ENCODE peak calls at places on chromosomes 16 and 17, in seven cellular contexts. U is pulmonary artery endothelial cell, W is GM23248, R is fibroblast of the conjunctiva, S is NCI-H2081, Z is T follicular helper cell, D is T-cell. I is an unnamed sample.
A peak's percentile ranks its signal among the peaks of the same experiment; 100 is the strongest.

GRCh38 chr17:4870850-4871249 is 28.5 kb upstream of the C17orf107 start:
- DNase-seq in U (no peak), W (no peak), R (no peak), S (no peak), Z (no peak), D (no peak), I (no peak)

GRCh38 chr17:65750678-65751077 is 189.2 kb upstream of the AXIN2 start:
- DNase-seq in U (peak; percentile 22), W (peak; percentile 91), R (peak; percentile 85), S (peak; percentile 64), Z (peak; percentile 52), D (peak; percentile 16), I (peak; percentile 27)

GRCh38 chr16:15775663-15776304 is 81.0 kb downstream of the MYH11 start:
- DNase-seq in U (no peak), W (peak; percentile 67), R (no peak), S (no peak), Z (no peak), D (no peak), I (no peak)

GRCh38 chr17:1762233-1762905 is 509 bp downstream of the SERPINF1 start:
- DNase-seq in U (no peak), W (peak; percentile 54), R (peak; percentile 43), S (no peak), Z (no peak), D (no peak), I (no peak)

GRCh38 chr16:61128545-61129323 is 907.5 kb downstream of the CDH8 start:
- DNase-seq in U (no peak), W (no peak), R (no peak), S (no peak), Z (no peak), D (no peak), I (no peak)

GRCh38 chr17:11047228-11047627 is 193.8 kb upstream of the SHISA6 start:
- DNase-seq in U (no peak), W (no peak), R (no peak), S (no peak), Z (no peak), D (no peak), I (no peak)

GRCh38 chr16:15770512-15770911 is 86.3 kb downstream of the MYH11 start:
- DNase-seq in U (peak; percentile 24), W (peak; percentile 67), R (no peak), S (no peak), Z (no peak), D (no peak), I (no peak)

GRCh38 chr16:2711370-2712062 is 8.5 kb downstream of the PRSS27 start:
- DNase-seq in U (no peak), W (no peak), R (no peak), S (no peak), Z (no peak), D (no peak), I (no peak)

GRCh38 chr17:56834380-56835258 is 668 bp downstream of the DGKE start:
- DNase-seq in U (no peak), W (peak; percentile 45), R (no peak), S (peak; percentile 53), Z (peak; percentile 50), D (peak; percentile 56), I (peak; percentile 64)

GRCh38 chr16:88697831-88698693 is 8.1 kb downstream of the RNF166 start:
- DNase-seq in U (no peak), W (no peak), R (no peak), S (no peak), Z (no peak), D (no peak), I (no peak)

GRCh38 chr17:62804822-62805221 is 3.3 kb downstream of the MARCHF10 start:
- DNase-seq in U (no peak), W (peak; percentile 80), R (no peak), S (no peak), Z (no peak), D (no peak), I (no peak)

GRCh38 chr17:49012893-49013255 is 15.7 kb downstream of the IGF2BP1 start:
- DNase-seq in U (no peak), W (no peak), R (no peak), S (no peak), Z (no peak), D (no peak), I (no peak)

GRCh38 chr17:16033729-16034349 is 34.2 kb downstream of the TTC19 start:
- DNase-seq in U (no peak), W (no peak), R (no peak), S (no peak), Z (no peak), D (no peak), I (no peak)

GRCh38 chr17:80619535-80620235 is 75.0 kb downstream of the RPTOR start:
- DNase-seq in U (no peak), W (peak; percentile 15), R (no peak), S (no peak), Z (no peak), D (no peak), I (no peak)

I was measured in NCI-H774.